ENCODE peak calls at places on chromosome 9, in six cellular contexts. Z is thyroid gland; Q is CD4-positive, alpha-beta memory T cell; U is fibroblast of lung; S is pancreas; P is gastrocnemius medialis. I is an unnamed sample. For H3K4me1, the result is how much of the 10 kb centered on the place peaks cover.

GRCh38 chr9:132589148-132590036 is 7.0 kb downstream of the BARHL1 start:
- DNase-seq in Z (no peak), Q (no peak), U (no peak), S (no peak), P (no peak), I (no peak)

GRCh38 chr9:130034570-130034969 is 8.4 kb downstream of the FNBP1 start:
- DNase-seq in Z (no peak), Q (no peak), U (peak), S (no peak), P (no peak), I (no peak)

GRCh38 chr9:90034071-90034470 is 429.3 kb downstream of the GADD45G start:
- DNase-seq in Z (no peak), Q (no peak), U (no peak), S (no peak), P (no peak), I (no peak)

GRCh38 chr9:98942906-98943681 is 613 bp upstream of the COL15A1 start:
- DNase-seq in Z (no peak), Q (no peak), U (no peak), S (no peak), P (no peak), I (no peak)

GRCh38 chr9:36504154-36504550 is 68.5 kb upstream of the MELK start:
- DNase-seq in Z (no peak), Q (no peak), U (no peak), S (no peak), P (no peak), I (no peak)

GRCh38 chr9:100379862-100380261 is 27.1 kb upstream of the TEX10 start:
- DNase-seq in Z (no peak), Q (no peak), U (peak), S (no peak), P (no peak), I (no peak)

GRCh38 chr9:134296301-134297081 is 29.8 kb upstream of the RXRA start:
- DNase-seq in Z (no peak), Q (no peak), U (no peak), S (no peak), P (no peak), I (no peak)

GRCh38 chr9:68825755-68826500 is 120.9 kb downstream of the PIP5K1B start:
- DNase-seq in Z (no peak), Q (no peak), U (no peak), S (no peak), P (no peak), I (no peak)

GRCh38 chr9:35748239-35748857 is 680 bp downstream of the GBA2 start:
- DNase-seq in Z (no peak), Q (no peak), U (no peak), S (peak), P (no peak), I (no peak)

GRCh38 chr9:17793713-17794622 is 215.1 kb downstream of the SH3GL2 start:
- DNase-seq in Z (no peak), Q (no peak), U (no peak), S (no peak), P (no peak), I (no peak)

GRCh38 chr9:129415954-129416651 is 204.8 kb downstream of the C9orf50 start:
- DNase-seq in Z (no peak), Q (no peak), U (no peak), S (no peak), P (no peak), I (no peak)

GRCh38 chr9:83281306-83282255 is 218.6 kb upstream of the RASEF start:
- DNase-seq in Z (peak), Q (no peak), U (peak), S (no peak), P (peak), I (peak)

GRCh38 chr9:77212801-77213200 is 35.5 kb downstream of the VPS13A start:
- DNase-seq in Z (no peak), Q (no peak), U (no peak), S (no peak), P (no peak), I (no peak)

GRCh38 chr9:124506931-124507879 is at the start of gene NR5A1:
- DNase-seq in Z (no peak), Q (no peak), U (no peak), S (peak), P (no peak), I (no peak)

GRCh38 chr9:38026021-38026809 is 42.8 kb downstream of the SHB start:
- DNase-seq in Z (no peak), Q (no peak), U (peak), S (no peak), P (no peak), I (peak)

GRCh38 chr9:124741681-124742080 is 29.4 kb downstream of the NR6A1 start:
- DNase-seq in Z (no peak), Q (no peak), U (no peak), S (no peak), P (no peak), I (no peak)

GRCh38 chr9:99055384-99055783 is 49.5 kb upstream of the TGFBR1 start:
- DNase-seq in Z (no peak), Q (no peak), U (peak), S (no peak), P (no peak), I (no peak)

GRCh38 chr9:129108805-129109370 is 1.7 kb downstream of the CRAT start:
- DNase-seq in Z (peak), Q (no peak), U (no peak), S (no peak), P (peak), I (no peak)

GRCh38 chr9:72365525-72366256 is 683 bp upstream of the ZFAND5 start:
- DNase-seq in Z (peak), Q (peak), U (peak), S (peak), P (peak), I (peak)

GRCh38 chr9:5866685-5867084 is 24.0 kb upstream of the MLANA start:
- DNase-seq in Z (no peak), Q (no peak), U (no peak), S (no peak), P (no peak), I (no peak)

GRCh38 chr9:37618817-37619216 is 26.4 kb upstream of the TOMM5 start:
- DNase-seq in Z (no peak), Q (no peak), U (peak), S (no peak), P (no peak), I (no peak)

GRCh38 chr9:32627394-32627954 is 8.0 kb downstream of the TAF1L start:
- DNase-seq in Z (no peak), Q (no peak), U (peak), S (no peak), P (no peak), I (no peak)

GRCh38 chr9:137458194-137459146 is 664 bp downstream of the NSMF start:
- DNase-seq in Z (no peak), Q (no peak), U (peak), S (peak), P (no peak), I (peak)

GRCh38 chr9:92342825-92343488 is 17.2 kb downstream of the CENPP start:
- DNase-seq in Z (no peak), Q (no peak), U (peak), S (no peak), P (no peak), I (no peak)

GRCh38 chr9:73714294-73714693 is 562.6 kb downstream of the ANXA1 start:
- DNase-seq in Z (no peak), Q (no peak), U (peak), S (no peak), P (no peak), I (no peak)

GRCh38 chr9:134562146-134562753 is 79.4 kb upstream of the COL5A1 start:
- DNase-seq in Z (no peak), Q (no peak), U (no peak), S (no peak), P (no peak), I (no peak)

GRCh38 chr9:79603222-79603925 is 31.6 kb downstream of the TLE4 start:
- DNase-seq in Z (no peak), Q (no peak), U (peak), S (no peak), P (no peak), I (no peak)

GRCh38 chr9:90287567-90288274 is 354.9 kb downstream of the DIRAS2 start:
- DNase-seq in Z (peak), Q (no peak), U (no peak), S (no peak), P (no peak), I (no peak)

GRCh38 chr9:108469654-108470053 is 386.1 kb downstream of the ACTL7B start:
- DNase-seq in Z (no peak), Q (no peak), U (peak), S (no peak), P (no peak), I (no peak)

GRCh38 chr9:80804873-80805272 is 884.5 kb downstream of the TLE1 start:
- DNase-seq in Z (no peak), Q (no peak), U (no peak), S (no peak), P (no peak), I (no peak)

GRCh38 chr9:79559501-79560181 is 12.1 kb upstream of the TLE4 start:
- DNase-seq in Z (no peak), Q (no peak), U (no peak), S (no peak), P (no peak), I (no peak)

GRCh38 chr9:38621434-38622082 is 1.2 kb upstream of the ANKRD18A start:
- DNase-seq in Z (peak), Q (peak), U (peak), S (peak), P (no peak), I (no peak)

GRCh38 chr9:97531750-97532383 is 30.4 kb downstream of the TMOD1 start:
- DNase-seq in Z (no peak), Q (no peak), U (no peak), S (no peak), P (peak), I (peak)

GRCh38 chr9:37969130-37969529 is 65.2 kb upstream of the SLC25A51 start:
- DNase-seq in Z (no peak), Q (no peak), U (peak), S (peak), P (no peak), I (no peak)

GRCh38 chr9:129757045-129757444 is 4.2 kb upstream of the PTGES start:
- DNase-seq in Z (no peak), Q (no peak), U (no peak), S (no peak), P (no peak), I (no peak)

GRCh38 chr9:93480262-93480661 is 26.9 kb upstream of the FAM120AOS start:
- DNase-seq in Z (no peak), Q (no peak), U (no peak), S (no peak), P (no peak), I (no peak)

GRCh38 chr9:135674977-135675376 is 11.9 kb downstream of the LCN9 start:
- DNase-seq in Z (no peak), Q (no peak), U (no peak), S (no peak), P (no peak), I (no peak)

DNA sequence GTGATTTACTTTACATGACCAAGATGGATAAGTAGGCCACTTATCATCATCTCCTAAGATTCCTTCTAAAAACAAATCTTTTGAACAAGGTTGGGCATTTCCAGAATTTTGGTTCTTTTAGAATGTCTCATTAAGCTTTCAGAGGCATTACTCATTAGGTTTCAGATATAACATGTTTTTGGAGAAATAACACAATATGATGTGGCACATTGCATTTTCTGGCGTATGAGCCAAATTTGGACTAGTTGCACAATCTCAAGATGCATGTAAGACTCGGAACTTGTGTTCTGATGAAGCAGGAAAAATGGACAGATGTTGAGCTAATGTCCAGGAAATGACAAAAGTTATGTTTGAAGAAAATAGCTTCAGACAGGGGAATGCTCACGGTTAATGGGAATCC is 145.8 kb upstream of the TNC start:
- DNase-seq in Z (no peak), Q (no peak), U (peak), S (no peak), P (no peak), I (no peak)
- H3K4me1 ChIP-seq in Z (under half), Q (under half), U (under half), S (under half), P (under half), I (under half)

DNA sequence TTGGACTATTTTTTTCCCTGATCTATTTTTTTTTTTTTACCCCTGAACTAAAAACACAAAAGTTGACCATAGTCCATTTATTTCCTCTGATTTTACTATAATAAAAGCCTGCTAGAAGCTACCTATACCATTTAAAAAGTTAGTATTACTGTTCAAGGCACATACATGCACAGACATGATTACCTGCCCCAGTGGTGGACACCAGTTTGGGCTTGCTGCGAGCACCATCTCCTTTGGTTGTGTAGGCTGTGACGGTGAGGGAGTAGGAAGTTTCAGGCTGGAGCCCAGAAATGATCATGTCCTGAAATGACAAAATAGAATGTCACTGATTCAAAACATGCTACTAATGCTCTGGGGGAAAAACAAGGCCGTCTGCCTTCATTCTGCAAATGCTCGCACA is 693.1 kb upstream of the DMAC1 start:
- DNase-seq in Z (no peak), Q (no peak), U (no peak), S (no peak), P (no peak), I (no peak)
- H3K27ac ChIP-seq in Z (no peak), Q (no peak), U (no peak), S (no peak), P (no peak), I (no peak)

GRCh38 chr9:113960748-113961147 is 84.6 kb downstream of the ZNF618 start:
- DNase-seq in Z (no peak), Q (no peak), U (no peak), S (no peak), P (no peak), I (no peak)
- H3K4me1 ChIP-seq in Z (under half), Q (under half), U (under half), S (under half), P (under half), I (under half)

GRCh38 chr9:70398145-70398556 is 16.3 kb downstream of the KLF9 start:
- DNase-seq in Z (no peak), Q (peak), U (no peak), S (no peak), P (no peak), I (no peak)

GRCh38 chr9:70395652-70396051 is 18.8 kb downstream of the KLF9 start:
- DNase-seq in Z (no peak), Q (no peak), U (no peak), S (no peak), P (no peak), I (no peak)

GRCh38 chr9:70402213-70402612 is 12.2 kb downstream of the KLF9 start:
- DNase-seq in Z (no peak), Q (no peak), U (no peak), S (no peak), P (no peak), I (no peak)

GRCh38 chr9:70400107-70400892 is 14.2 kb downstream of the KLF9 start:
- DNase-seq in Z (no peak), Q (no peak), U (no peak), S (no peak), P (no peak), I (peak)

GRCh38 chr9:70399141-70399540 is 15.3 kb downstream of the KLF9 start:
- DNase-seq in Z (no peak), Q (no peak), U (no peak), S (no peak), P (no peak), I (no peak)
- H3K27ac ChIP-seq in Z (peak), Q (no peak), U (no peak), S (no peak), P (peak), I (peak)

GRCh38 chr9:127556871-127557270 is 55.2 kb upstream of the STXBP1 start:
- DNase-seq in Z (no peak), Q (no peak), U (no peak), S (no peak), P (no peak), I (no peak)

GRCh38 chr9:127554966-127555829 is 56.9 kb upstream of the STXBP1 start:
- DNase-seq in Z (no peak), Q (no peak), U (no peak), S (no peak), P (no peak), I (no peak)

GRCh38 chr9:127550751-127551150 is 61.3 kb upstream of the STXBP1 start:
- DNase-seq in Z (no peak), Q (no peak), U (no peak), S (no peak), P (no peak), I (no peak)

GRCh38 chr9:127555830-127556820 is 56.0 kb upstream of the STXBP1 start:
- DNase-seq in Z (peak), Q (peak), U (peak), S (peak), P (peak), I (peak)

GRCh38 chr9:127553793-127554192 is 58.3 kb upstream of the STXBP1 start:
- DNase-seq in Z (peak), Q (no peak), U (no peak), S (no peak), P (no peak), I (no peak)
- H3K4me1 ChIP-seq in Z (half or more), Q (under half), U (half or more), S (half or more), P (under half), I (under half)

DNA sequence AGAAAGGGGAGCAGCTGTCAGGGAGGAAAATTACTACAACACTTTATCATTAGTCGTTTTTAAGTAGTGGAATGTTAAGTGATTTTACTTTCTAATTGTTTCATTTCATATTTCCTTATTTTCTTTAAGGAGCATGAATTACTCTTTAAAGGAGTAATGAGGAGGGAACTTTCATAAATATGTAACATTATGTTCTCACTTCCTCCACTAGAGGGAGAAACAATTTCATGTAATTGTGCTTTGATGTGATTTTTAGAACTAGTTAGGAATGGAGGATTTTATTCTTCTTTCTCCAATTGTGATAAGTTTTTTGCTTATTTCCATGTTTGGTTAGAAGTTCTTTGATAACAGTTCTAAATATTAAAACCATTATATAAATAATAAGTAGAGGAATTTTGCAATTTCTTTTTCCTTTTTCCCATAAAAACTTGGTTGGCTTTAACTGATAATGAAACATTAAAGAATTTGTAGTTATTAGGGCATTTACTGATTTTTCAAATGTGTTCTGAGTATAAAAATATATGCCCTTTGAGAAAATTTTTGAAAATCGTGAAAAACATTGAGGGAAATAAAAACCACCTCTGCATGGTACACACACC is 25.6 kb downstream of the CEP78 start:
- DNase-seq in Z (no peak), Q (peak), U (peak), S (no peak), P (no peak), I (no peak)
- H3K27ac ChIP-seq in Z (no peak), Q (no peak), U (no peak), S (no peak), P (no peak), I (no peak)

GRCh38 chr9:680106-680505 is 161.4 kb upstream of the DMRT1 start:
- DNase-seq in Z (no peak), Q (no peak), U (peak), S (no peak), P (no peak), I (no peak)

GRCh38 chr9:684055-684949 is 157.2 kb upstream of the DMRT1 start:
- DNase-seq in Z (no peak), Q (no peak), U (peak), S (no peak), P (peak), I (no peak)

GRCh38 chr9:683509-684021 is 157.9 kb upstream of the DMRT1 start:
- DNase-seq in Z (no peak), Q (no peak), U (no peak), S (no peak), P (no peak), I (no peak)

GRCh38 chr9:684950-685340 is 156.6 kb upstream of the DMRT1 start:
- DNase-seq in Z (no peak), Q (no peak), U (peak), S (no peak), P (no peak), I (no peak)

GRCh38 chr9:682633-683508 is 158.6 kb upstream of the DMRT1 start:
- DNase-seq in Z (peak), Q (no peak), U (peak), S (peak), P (no peak), I (no peak)
- H3K4me1 ChIP-seq in Z (under half), Q (under half), U (under half), S (under half), P (under half), I (under half)

GRCh38 chr9:110255064-110255416 is 1.3 kb downstream of the TXN start:
- DNase-seq in Z (no peak), Q (peak), U (no peak), S (peak), P (no peak), I (no peak)
- H3K27ac ChIP-seq in Z (peak), Q (peak), U (peak), S (no peak), P (peak), I (peak)

I was measured in ascending aorta.